ENCODE peak calls at places on chromosomes 16 and 17, in nine cellular contexts. L is upper lobe of right lung, Z is foreskin fibroblast, U is transverse colon, Q is colonic mucosa, M is psoas muscle, G is K562, V is breast epithelium, J is HFFc6. S is an unnamed sample.
A peak's percentile ranks its signal among the peaks of the same experiment; 100 is the strongest.

GRCh38 chr16:20781697-20782096 is 17.9 kb downstream of the ACSM3 start:
- DNase-seq in L (no peak), Z (no peak), U (no peak), Q (no peak), M (no peak), G (no peak), V (no peak), J (no peak), S (no peak)

GRCh38 chr16:89314357-89314756 is 96.9 kb downstream of the ZNF778 start:
- DNase-seq in L (no peak), Z (no peak), U (no peak), Q (no peak), M (no peak), G (no peak), V (no peak), J (no peak), S (no peak)

GRCh38 chr16:56603589-56603988 is 4.8 kb upstream of the MT2A start:
- DNase-seq in L (no peak), Z (peak; percentile 36), U (peak; percentile 54), Q (peak; percentile 53), M (peak; percentile 45), G (peak; percentile 69), V (peak; percentile 56), J (peak; percentile 26), S (peak; percentile 37)

GRCh38 chr17:7769854-7770253 is 52.3 kb downstream of the DNAH2 start:
- DNase-seq in L (no peak), Z (no peak), U (no peak), Q (no peak), M (no peak), G (no peak), V (no peak), J (no peak), S (no peak)

GRCh38 chr16:85216522-85217375 is 104.5 kb upstream of the CIBAR2 start:
- DNase-seq in L (no peak), Z (no peak), U (no peak), Q (no peak), M (no peak), G (peak; percentile 83), V (no peak), J (no peak), S (no peak)

GRCh38 chr17:72901098-72901497 is 191.4 kb downstream of the SLC39A11 start:
- DNase-seq in L (no peak), Z (no peak), U (no peak), Q (no peak), M (no peak), G (peak; percentile 50), V (no peak), J (no peak), S (peak; percentile 59)

GRCh38 chr17:81980752-81981239 is 3.4 kb downstream of the ASPSCR1 start:
- DNase-seq in L (no peak), Z (no peak), U (no peak), Q (no peak), M (no peak), G (peak; percentile 34), V (no peak), J (no peak), S (no peak)

GRCh38 chr16:49278944-49279725 is 2.5 kb downstream of the CBLN1 start:
- DNase-seq in L (no peak), Z (no peak), U (no peak), Q (no peak), M (no peak), G (no peak), V (no peak), J (no peak), S (no peak)

GRCh38 chr17:7174603-7175362 is 4.4 kb downstream of the ASGR1 start:
- DNase-seq in L (no peak), Z (no peak), U (no peak), Q (no peak), M (no peak), G (no peak), V (no peak), J (no peak), S (no peak)

GRCh38 chr17:31224366-31224765 is 72.7 kb downstream of the OMG start:
- DNase-seq in L (no peak), Z (no peak), U (no peak), Q (no peak), M (no peak), G (no peak), V (no peak), J (peak; percentile 2), S (no peak)

GRCh38 chr17:80870401-80870800 is 121.2 kb upstream of the CHMP6 start:
- DNase-seq in L (no peak), Z (no peak), U (no peak), Q (no peak), M (no peak), G (no peak), V (no peak), J (no peak), S (no peak)
- TF ChIP-seq CTCF in L (no peak), Z (no peak), U (no peak), Q (no peak), M (no peak), G (no peak), V (no peak), J (no peak), S (no peak)

GRCh38 chr17:56842577-56842976 is 8.6 kb downstream of the DGKE start:
- DNase-seq in L (no peak), Z (no peak), U (no peak), Q (no peak), M (no peak), G (no peak), V (no peak), J (no peak), S (no peak)
- TF ChIP-seq CTCF in L (no peak), Z (no peak), U (no peak), Q (no peak), M (no peak), G (no peak), V (no peak), J (no peak), S (no peak)

GRCh38 chr17:68101075-68101991 is 65.8 kb downstream of the KPNA2 start:
- DNase-seq in L (peak; percentile 98), Z (peak; percentile 94), U (peak; percentile 96), Q (peak; percentile 94), M (peak; percentile 97), G (peak; percentile 76), V (peak; percentile 95), J (peak; percentile 93), S (peak; percentile 91)
- TF ChIP-seq CTCF in L (no peak), Z (no peak), U (no peak), Q (no peak), M (no peak), G (no peak), V (no peak), J (no peak), S (no peak)

GRCh38 chr17:17784599-17785264 is 52.1 kb downstream of the SREBF1 start:
- DNase-seq in L (no peak), Z (no peak), U (no peak), Q (no peak), M (peak; percentile 27), G (peak; percentile 42), V (no peak), J (no peak), S (no peak)
- TF ChIP-seq CTCF in L (no peak), Z (peak; percentile 26), U (no peak), Q (no peak), M (peak; percentile 36), G (no peak), V (no peak), J (peak; percentile 56), S (no peak)

DNA sequence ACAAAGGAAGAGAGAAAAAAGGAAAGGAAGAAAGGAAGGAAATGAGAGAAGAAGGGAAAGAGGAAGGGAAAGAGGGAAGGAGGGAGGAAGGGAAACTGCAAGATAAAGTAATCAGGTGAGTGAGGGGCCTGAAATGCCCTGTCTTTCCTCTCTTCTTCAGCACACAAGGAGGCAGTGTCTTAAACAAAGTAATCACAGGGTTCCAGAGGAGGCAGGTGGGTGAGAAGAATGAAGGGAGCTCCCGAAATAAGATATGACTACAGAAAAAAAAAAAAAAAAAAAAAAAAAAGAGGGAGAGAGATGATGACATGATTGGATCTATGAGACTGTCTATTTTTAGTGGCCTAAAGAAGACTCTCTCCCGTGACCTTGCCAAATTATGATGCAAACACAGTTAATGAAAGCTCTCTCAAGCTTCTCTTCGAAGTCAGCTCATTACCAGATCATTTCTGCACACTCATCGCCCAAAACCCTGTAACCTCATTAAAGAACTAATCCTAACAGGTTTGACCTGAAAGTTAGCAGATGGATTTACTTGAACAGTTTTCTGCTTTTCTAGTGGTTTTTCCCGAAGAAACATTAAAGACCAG is 53.6 kb downstream of the CDH11 start:
- DNase-seq in L (no peak), Z (peak; percentile 45), U (no peak), Q (no peak), M (no peak), G (no peak), V (no peak), J (peak; percentile 75), S (no peak)
- TF ChIP-seq CTCF in L (no peak), Z (no peak), U (no peak), Q (no peak), M (peak; percentile 21), G (no peak), V (no peak), J (no peak), S (no peak)